ENCODE peak calls at places on chromosomes 7 and 10, in eight cellular contexts. Z is CD4-positive, CD25-positive, alpha-beta regulatory T cell; S is right cardiac atrium; M is iPS DF 6.9; F is transverse colon; L is cardiac muscle cell; U is CD8-positive, alpha-beta memory T cell; C is MM.1S. A is an unnamed sample.

GRCh38 chr10:96271017-96271815 is at the start of gene BLNK:
- DNase-seq in Z (no peak), S (peak; percentile 62), M (no peak), F (peak; percentile 86), L (peak; percentile 13), U (no peak), C (peak; percentile 90), A (peak; percentile 90)

GRCh38 chr10:121158988-121159579 is 307.9 kb downstream of the WDR11 start:
- DNase-seq in Z (no peak), S (no peak), M (no peak), F (peak; percentile 68), L (no peak), U (no peak), C (no peak), A (peak; percentile 40)

GRCh38 chr7:150828384-150828783 is 23.9 kb upstream of the AOC1 start:
- DNase-seq in Z (no peak), S (no peak), M (no peak), F (no peak), L (no peak), U (no peak), C (no peak), A (no peak)

GRCh38 chr10:112584276-112584675 is 137.3 kb downstream of the VTI1A start:
- DNase-seq in Z (no peak), S (no peak), M (no peak), F (no peak), L (no peak), U (no peak), C (no peak), A (no peak)

GRCh38 chr7:105675873-105676484 is 94.7 kb upstream of the EFCAB10 start:
- DNase-seq in Z (peak; percentile 71), S (peak; percentile 61), M (no peak), F (peak; percentile 23), L (no peak), U (peak; percentile 75), C (no peak), A (peak; percentile 46)

GRCh38 chr7:20218261-20218660 is 1.1 kb upstream of the MACC1 start:
- DNase-seq in Z (no peak), S (no peak), M (no peak), F (no peak), L (no peak), U (no peak), C (no peak), A (no peak)

GRCh38 chr7:48962821-48963505 is 38.6 kb downstream of the CDC14C start:
- DNase-seq in Z (no peak), S (peak; percentile 33), M (no peak), F (no peak), L (peak; percentile 53), U (no peak), C (no peak), A (no peak)

GRCh38 chr10:95289921-95290421 is 832 bp downstream of the PDLIM1 start:
- DNase-seq in Z (no peak), S (no peak), M (no peak), F (no peak), L (no peak), U (no peak), C (no peak), A (no peak)

GRCh38 chr7:74625446-74625845 is 32.1 kb upstream of the GTF2I start:
- DNase-seq in Z (no peak), S (no peak), M (no peak), F (no peak), L (peak; percentile 78), U (no peak), C (peak; percentile 14), A (no peak)

GRCh38 chr7:73770002-73770859 is at the start of gene CLDN3:
- DNase-seq in Z (peak; percentile 12), S (no peak), M (peak; percentile 72), F (peak; percentile 94), L (no peak), U (no peak), C (no peak), A (peak; percentile 59)

GRCh38 chr10:58645762-58646161 is 133.1 kb downstream of the BICC1 start:
- DNase-seq in Z (no peak), S (no peak), M (no peak), F (no peak), L (peak; percentile 66), U (no peak), C (no peak), A (no peak)

GRCh38 chr10:70935125-70935625 is 46.8 kb upstream of the PCBD1 start:
- DNase-seq in Z (no peak), S (no peak), M (no peak), F (no peak), L (no peak), U (no peak), C (no peak), A (no peak)

GRCh38 chr10:86952106-86952505 is 5.3 kb downstream of the MMRN2 start:
- DNase-seq in Z (no peak), S (no peak), M (no peak), F (no peak), L (no peak), U (no peak), C (no peak), A (no peak)

GRCh38 chr10:14749051-14749809 is 25.5 kb downstream of the FAM107B start:
- DNase-seq in Z (no peak), S (peak; percentile 37), M (no peak), F (peak; percentile 29), L (no peak), U (no peak), C (no peak), A (peak; percentile 55)

GRCh38 chr10:84933402-84933801 is 605.0 kb downstream of the CCSER2 start:
- DNase-seq in Z (no peak), S (no peak), M (no peak), F (peak; percentile 9), L (no peak), U (no peak), C (no peak), A (no peak)

GRCh38 chr10:131577786-131578471 is 266.4 kb upstream of the TCERG1L start:
- DNase-seq in Z (no peak), S (no peak), M (no peak), F (no peak), L (no peak), U (no peak), C (no peak), A (peak; percentile 21)

GRCh38 chr7:150503581-150503980 is 11.1 kb upstream of the GIMAP7 start:
- DNase-seq in Z (no peak), S (no peak), M (no peak), F (no peak), L (no peak), U (no peak), C (no peak), A (no peak)

GRCh38 chr7:129678606-129679005 is 67.1 kb downstream of the NRF1 start:
- DNase-seq in Z (no peak), S (no peak), M (no peak), F (no peak), L (no peak), U (no peak), C (no peak), A (no peak)

GRCh38 chr7:129677796-129678195 is 66.3 kb downstream of the NRF1 start:
- DNase-seq in Z (no peak), S (no peak), M (no peak), F (no peak), L (no peak), U (no peak), C (no peak), A (no peak)

GRCh38 chr7:129676017-129676897 is 64.7 kb downstream of the NRF1 start:
- DNase-seq in Z (no peak), S (no peak), M (no peak), F (no peak), L (peak; percentile 33), U (no peak), C (no peak), A (no peak)

GRCh38 chr7:129684777-129685176 is 73.3 kb downstream of the NRF1 start:
- DNase-seq in Z (no peak), S (no peak), M (no peak), F (no peak), L (peak; percentile 37), U (no peak), C (no peak), A (no peak)

DNA sequence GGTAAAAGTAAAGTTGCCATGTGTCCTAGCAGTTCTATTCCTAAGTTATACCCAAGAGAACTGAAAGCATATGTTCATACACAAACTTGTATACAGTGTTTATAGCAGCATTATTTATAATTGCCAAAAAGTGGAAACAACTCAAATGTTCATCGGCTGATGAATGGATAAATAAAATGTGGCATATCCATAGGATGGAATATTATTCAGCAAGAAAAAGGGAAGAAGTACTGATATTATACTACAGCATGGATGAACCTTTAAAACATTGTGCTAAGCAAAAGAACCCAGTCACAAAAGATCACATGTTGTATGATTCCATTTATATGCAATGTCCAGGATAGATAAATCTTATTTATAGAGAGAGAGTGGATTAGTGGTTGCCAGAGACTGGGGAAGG is 68.9 kb downstream of the NRF1 start:
- DNase-seq in Z (no peak), S (no peak), M (no peak), F (no peak), L (no peak), U (no peak), C (no peak), A (no peak)
- H3K9me3 ChIP-seq in Z (no peaks in the 10 kb centered on the region), S (no peaks in the 10 kb centered on the region), M (no peaks in the 10 kb centered on the region), F (no peaks in the 10 kb centered on the region), L (no peaks in the 10 kb centered on the region), U (no peaks in the 10 kb centered on the region), C (no peaks in the 10 kb centered on the region), A (no peaks in the 10 kb centered on the region)

GRCh38 chr7:63072806-63073205 is 925.8 kb upstream of the ZNF722 start:
- DNase-seq in Z (no peak), S (no peak), M (no peak), F (no peak), L (no peak), U (no peak), C (no peak), A (no peak)

GRCh38 chr7:63073286-63073685 is 925.4 kb upstream of the ZNF722 start:
- DNase-seq in Z (no peak), S (no peak), M (no peak), F (no peak), L (no peak), U (no peak), C (no peak), A (no peak)

GRCh38 chr7:63071396-63071795 is 927.3 kb upstream of the ZNF722 start:
- DNase-seq in Z (no peak), S (no peak), M (no peak), F (no peak), L (no peak), U (no peak), C (no peak), A (peak; percentile 7)

GRCh38 chr7:63070696-63071095 is 928.0 kb upstream of the ZNF722 start:
- DNase-seq in Z (no peak), S (no peak), M (no peak), F (no peak), L (no peak), U (no peak), C (no peak), A (no peak)

GRCh38 chr7:63071920-63072319 is 926.7 kb upstream of the ZNF722 start:
- DNase-seq in Z (no peak), S (no peak), M (no peak), F (no peak), L (no peak), U (no peak), C (no peak), A (no peak)
- H3K9me3 ChIP-seq in Z (peaks cover 1% of the 10 kb centered on the region), S (peaks cover 1% of the 10 kb centered on the region), M (peaks cover 20% of the 10 kb centered on the region), F (peaks cover 3% of the 10 kb centered on the region), L (no peaks in the 10 kb centered on the region), U (no peaks in the 10 kb centered on the region), C (no peaks in the 10 kb centered on the region), A (peaks cover 92% of the 10 kb centered on the region)

GRCh38 chr7:153217032-153217431 is 457.5 kb downstream of the ACTR3B start:
- DNase-seq in Z (no peak), S (no peak), M (no peak), F (no peak), L (no peak), U (no peak), C (no peak), A (no peak)
- H3K9me3 ChIP-seq in Z (peaks cover 8% of the 10 kb centered on the region), S (no peaks in the 10 kb centered on the region), M (peaks cover 5% of the 10 kb centered on the region), F (peaks cover 26% of the 10 kb centered on the region), L (no peaks in the 10 kb centered on the region), U (no peaks in the 10 kb centered on the region), C (no peaks in the 10 kb centered on the region), A (peaks cover 39% of the 10 kb centered on the region)

GRCh38 chr7:158083526-158084310 is 503.9 kb downstream of the PTPRN2 start:
- DNase-seq in Z (no peak), S (no peak), M (no peak), F (no peak), L (no peak), U (no peak), C (no peak), A (peak; percentile 15)
- H3K9me3 ChIP-seq in Z (peaks cover 1% of the 10 kb centered on the region), S (no peaks in the 10 kb centered on the region), M (peaks cover 18% of the 10 kb centered on the region), F (no peaks in the 10 kb centered on the region), L (no peaks in the 10 kb centered on the region), U (no peaks in the 10 kb centered on the region), C (no peaks in the 10 kb centered on the region), A (no peaks in the 10 kb centered on the region)

A was measured in stomach.